ENCODE peak calls at places on chromosomes 5 and 9, in four cellular contexts. Z is RWPE1, A is astrocyte, L is heart right ventricle. W is an unnamed sample.

GRCh38 chr5:179623906-179624741 is 653 bp upstream of the HNRNPH1 start:
- DNase-seq in Z (peak; percentile 91), A (peak; percentile 85), L (no peak), W (peak; percentile 36)

GRCh38 chr5:72194846-72195245 is 87.6 kb downstream of the MAP1B start:
- DNase-seq in Z (no peak), A (no peak), L (no peak), W (no peak)

GRCh38 chr9:16516887-16517286 is 353.6 kb downstream of the BNC2 start:
- DNase-seq in Z (no peak), A (peak; percentile 80), L (no peak), W (no peak)

GRCh38 chr9:133057553-133057952 is 4.2 kb upstream of the CEL start:
- DNase-seq in Z (no peak), A (no peak), L (no peak), W (no peak)

GRCh38 chr5:106957336-106957735 is 713.4 kb downstream of the EFNA5 start:
- DNase-seq in Z (no peak), A (no peak), L (no peak), W (no peak)

GRCh38 chr5:20420991-20421595 is 433.1 kb upstream of the CDH18 start:
- DNase-seq in Z (no peak), A (no peak), L (no peak), W (no peak)

GRCh38 chr5:148794729-148795590 is 31.5 kb upstream of the ADRB2 start:
- DNase-seq in Z (no peak), A (peak; percentile 80), L (no peak), W (no peak)

GRCh38 chr9:83231039-83231438 is 168.1 kb upstream of the RASEF start:
- DNase-seq in Z (peak; percentile 37), A (no peak), L (peak; percentile 54), W (no peak)

GRCh38 chr5:107340631-107341030 is 330.1 kb downstream of the EFNA5 start:
- DNase-seq in Z (peak; percentile 34), A (no peak), L (no peak), W (no peak)

GRCh38 chr9:71079451-71079850 is 42.0 kb downstream of the TRPM3 start:
- DNase-seq in Z (peak; percentile 6), A (peak; percentile 5), L (no peak), W (no peak)

GRCh38 chr9:137465000-137465769 is 6.1 kb upstream of the NSMF start:
- DNase-seq in Z (no peak), A (no peak), L (peak; percentile 3), W (no peak)

GRCh38 chr9:106769331-106769730 is 93.6 kb upstream of the ZNF462 start:
- DNase-seq in Z (no peak), A (no peak), L (no peak), W (no peak)

GRCh38 chr5:854966-855743 is 4.4 kb upstream of the ZDHHC11 start:
- DNase-seq in Z (no peak), A (no peak), L (no peak), W (no peak)

GRCh38 chr5:9538504-9538903 is 7.4 kb downstream of the SEMA5A start:
- DNase-seq in Z (no peak), A (no peak), L (no peak), W (no peak)

GRCh38 chr5:101153526-101153925 is 250.4 kb upstream of the ST8SIA4 start:
- DNase-seq in Z (no peak), A (no peak), L (no peak), W (no peak)

GRCh38 chr9:104092192-104092591 is 1.9 kb upstream of the SMC2 start:
- DNase-seq in Z (no peak), A (no peak), L (no peak), W (no peak)

GRCh38 chr9:103574056-103574455 is 520.1 kb upstream of the SMC2 start:
- DNase-seq in Z (peak; percentile 24), A (no peak), L (no peak), W (no peak)

GRCh38 chr5:96780626-96781025 is 27.1 kb downstream of the ERAP1 start:
- DNase-seq in Z (peak; percentile 28), A (no peak), L (no peak), W (no peak)

GRCh38 chr5:140345919-140346347 is 470 bp downstream of the HBEGF start:
- DNase-seq in Z (peak; percentile 62), A (peak; percentile 56), L (peak; percentile 74), W (peak; percentile 71)

GRCh38 chr5:169229342-169229892 is 71.5 kb downstream of the SLIT3 start:
- DNase-seq in Z (no peak), A (peak; percentile 74), L (no peak), W (no peak)

GRCh38 chr5:142330026-142330425 is 5.2 kb upstream of the SPRY4 start:
- DNase-seq in Z (no peak), A (no peak), L (no peak), W (no peak)

GRCh38 chr5:142325677-142326479 is 1.1 kb upstream of the SPRY4 start:
- DNase-seq in Z (peak; percentile 88), A (peak; percentile 44), L (peak; percentile 70), W (peak; percentile 52)

GRCh38 chr5:142326480-142326938 is 1.7 kb upstream of the SPRY4 start:
- DNase-seq in Z (no peak), A (no peak), L (no peak), W (no peak)

GRCh38 chr5:142324871-142325676 is at the start of gene SPRY4:
- DNase-seq in Z (peak; percentile 99), A (peak; percentile 90), L (peak; percentile 94), W (peak; percentile 87)

DNA sequence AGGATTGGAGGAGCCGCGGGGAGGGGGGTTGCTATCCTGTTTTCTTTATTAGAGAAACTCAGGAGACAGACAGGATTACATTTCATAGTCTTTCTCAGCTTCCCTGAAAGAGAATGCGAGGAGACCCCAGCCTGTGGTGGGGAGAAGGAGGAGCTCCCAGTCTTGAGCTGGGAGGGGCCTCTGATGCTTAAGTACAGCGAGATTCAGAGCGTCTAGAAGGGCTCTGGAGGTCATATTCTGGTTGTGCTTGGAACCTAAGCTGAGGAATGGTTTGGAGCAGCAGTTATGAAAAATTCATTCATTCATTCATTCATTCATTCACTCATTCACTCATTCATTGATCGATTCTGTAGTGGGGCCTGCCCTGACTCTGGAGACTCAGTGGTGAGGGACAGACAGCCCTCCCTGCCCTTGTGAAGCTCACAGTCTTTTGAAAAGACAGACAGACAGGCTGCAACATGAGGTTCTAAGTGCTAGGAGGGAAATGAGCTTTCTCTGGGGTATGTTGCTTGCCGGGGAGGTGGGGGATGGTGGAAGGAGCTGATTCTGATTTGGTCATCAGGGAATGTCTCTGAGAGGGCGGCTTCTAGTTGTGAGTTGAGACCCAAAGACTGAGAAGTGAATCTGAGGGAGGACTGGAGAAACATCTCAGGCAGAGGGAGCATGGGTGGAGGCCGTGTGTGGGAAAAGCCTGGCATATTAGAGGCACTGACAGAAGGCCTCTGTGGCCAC is 2.5 kb upstream of the SPRY4 start:
- DNase-seq in Z (peak; percentile 65), A (peak; percentile 51), L (no peak), W (no peak)
- H3K27ac ChIP-seq in Z (peak overlapping the region; percentile 91), A (peak overlapping the region; percentile 90), L (peak overlapping the region; percentile 86), W (no peak overlapping the region)

GRCh38 chr5:81429363-81429762 is 35.4 kb upstream of the ACOT12 start:
- DNase-seq in Z (no peak), A (no peak), L (no peak), W (no peak)
- H3K27ac ChIP-seq in Z (no peak overlapping the region), A (no peak overlapping the region), L (no peak overlapping the region), W (no peak overlapping the region)

GRCh38 chr5:34691326-34691725 is 35.2 kb downstream of the RAI14 start:
- DNase-seq in Z (no peak), A (peak; percentile 84), L (no peak), W (no peak)

GRCh38 chr5:34692781-34693180 is 36.7 kb downstream of the RAI14 start:
- DNase-seq in Z (no peak), A (no peak), L (no peak), W (no peak)

GRCh38 chr5:34688015-34688800 is 32.1 kb downstream of the RAI14 start:
- DNase-seq in Z (no peak), A (no peak), L (no peak), W (no peak)

GRCh38 chr5:34690898-34691297 is 34.8 kb downstream of the RAI14 start:
- DNase-seq in Z (no peak), A (no peak), L (no peak), W (no peak)

DNA sequence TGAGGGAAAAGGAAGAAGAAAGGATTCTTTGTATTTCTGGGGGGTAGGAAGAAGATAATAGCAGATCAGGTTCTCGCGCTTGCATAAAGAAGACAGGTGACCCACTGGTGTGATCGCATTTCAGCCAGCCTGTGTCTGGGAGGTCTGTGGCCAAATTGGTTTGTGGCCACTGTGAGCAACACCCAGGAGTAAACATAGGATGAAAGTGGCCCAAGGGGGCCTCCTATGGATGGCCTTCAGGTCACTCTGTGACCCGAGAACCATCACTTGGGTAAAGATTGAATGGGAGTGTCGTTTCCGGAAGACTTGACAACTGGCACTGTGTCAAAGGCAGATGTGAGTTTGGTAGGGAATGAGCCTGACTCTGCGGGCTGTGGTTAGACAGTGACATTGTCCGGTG is 34.2 kb downstream of the RAI14 start:
- DNase-seq in Z (no peak), A (no peak), L (no peak), W (no peak)
- H3K27ac ChIP-seq in Z (no peak overlapping the region), A (peak overlapping the region; percentile 70), L (no peak overlapping the region), W (no peak overlapping the region)

DNA sequence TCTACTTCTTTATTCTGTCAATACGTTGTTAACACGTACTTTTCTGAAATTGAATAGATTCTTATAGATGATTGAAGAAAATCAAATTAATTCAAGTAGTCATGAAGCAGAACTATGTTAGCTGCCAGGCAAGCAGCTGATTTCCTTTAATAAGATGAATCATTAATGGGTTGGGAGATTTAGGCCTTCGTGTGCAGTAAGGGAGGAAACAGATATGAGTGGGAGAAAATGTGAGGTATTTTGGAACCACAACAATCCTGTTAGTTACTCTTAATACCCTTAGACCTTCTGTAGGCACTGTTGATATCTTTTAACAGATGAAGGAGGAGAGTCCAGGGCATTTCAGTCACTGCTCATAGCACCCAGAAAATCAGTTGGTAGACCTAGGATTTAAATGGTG is 121.0 kb downstream of the AOPEP start:
- DNase-seq in Z (no peak), A (peak; percentile 95), L (no peak), W (no peak)
- H3K27ac ChIP-seq in Z (peak overlapping the region; percentile 45), A (peak overlapping the region; percentile 56), L (peak overlapping the region; percentile 26), W (peak overlapping the region; percentile 62)

DNA sequence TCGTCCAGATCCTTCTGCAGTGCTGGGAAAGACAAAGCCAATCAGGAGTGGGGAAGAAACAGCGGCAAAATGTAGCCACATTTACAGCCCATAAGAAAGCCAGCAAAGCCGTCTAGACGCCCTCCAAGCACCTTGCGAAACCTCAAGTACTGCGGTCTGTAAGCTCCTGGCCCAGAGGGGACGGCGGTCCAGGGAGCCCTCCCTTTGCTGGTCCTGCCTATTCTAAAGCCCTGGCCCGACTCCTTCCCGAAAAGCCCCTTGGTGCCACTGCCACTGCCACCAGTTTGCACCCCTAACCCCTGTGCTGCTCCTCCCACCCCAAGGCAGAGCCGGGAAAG is 1.1 kb downstream of the TOR1A start:
- DNase-seq in Z (no peak), A (no peak), L (no peak), W (no peak)
- H3K27ac ChIP-seq in Z (peak overlapping the region; percentile 82), A (peak overlapping the region; percentile 24), L (peak overlapping the region; percentile 88), W (no peak overlapping the region)

GRCh38 chr5:151684690-151685361 is 1.9 kb downstream of the SPARC start:
- DNase-seq in Z (peak; percentile 84), A (peak; percentile 95), L (peak; percentile 79), W (no peak)

GRCh38 chr5:151682751-151683331 is 3.9 kb downstream of the SPARC start:
- DNase-seq in Z (no peak), A (no peak), L (no peak), W (no peak)

GRCh38 chr5:151682240-151682639 is 4.5 kb downstream of the SPARC start:
- DNase-seq in Z (no peak), A (no peak), L (no peak), W (no peak)

GRCh38 chr5:151683444-151683843 is 3.3 kb downstream of the SPARC start:
- DNase-seq in Z (no peak), A (no peak), L (no peak), W (no peak)

GRCh38 chr5:151683936-151684586 is 2.7 kb downstream of the SPARC start:
- DNase-seq in Z (no peak), A (no peak), L (no peak), W (no peak)
- H3K27ac ChIP-seq in Z (no peak overlapping the region), A (peak overlapping the region; percentile 98), L (peak overlapping the region; percentile 90), W (peak overlapping the region; percentile 13)

GRCh38 chr5:67160985-67161384 is 35.6 kb downstream of the CD180 start:
- DNase-seq in Z (peak; percentile 93), A (peak; percentile 63), L (no peak), W (no peak)
- H3K27ac ChIP-seq in Z (no peak overlapping the region), A (no peak overlapping the region), L (peak overlapping the region; percentile 55), W (no peak overlapping the region)